ENCODE peak calls at places on chromosomes 2 and 18, in eight cellular contexts. One of them, this sample, is unnamed.

GRCh38 chr18:57154389-57154788 is 7.5 kb downstream of the BOD1L2 start:
- DNase-seq in naive thymus-derived CD8-positive, alpha-beta T cell: no peak
- DNase-seq in NCI-H524: no peak
- DNase-seq in SK-MEL-5: no peak
- DNase-seq in GM20000: no peak
- DNase-seq in NCI-H510A: no peak
- DNase-seq in NCI-H446 treated with DMSO at 0.1 percent for 48 hours: peak
- DNase-seq in HS-27A: no peak
- DNase-seq in this sample: no peak

GRCh38 chr18:79644006-79644665 is 35.5 kb upstream of the CTDP1 start:
- DNase-seq in HS-27A: no peak
- DNase-seq in NCI-H524: peak
- DNase-seq in SK-MEL-5: peak
- DNase-seq in naive thymus-derived CD8-positive, alpha-beta T cell: peak
- DNase-seq in NCI-H446 treated with DMSO at 0.1 percent for 48 hours: no peak
- DNase-seq in GM20000: peak
- DNase-seq in NCI-H510A: peak
- DNase-seq in this sample: peak

GRCh38 chr2:105391763-105392662 is 6.8 kb downstream of the FHL2 start:
- DNase-seq in naive thymus-derived CD8-positive, alpha-beta T cell: no peak
- DNase-seq in HS-27A: no peak
- DNase-seq in GM20000: no peak
- DNase-seq in NCI-H524: no peak
- DNase-seq in SK-MEL-5: no peak
- DNase-seq in NCI-H510A: no peak
- DNase-seq in NCI-H446 treated with DMSO at 0.1 percent for 48 hours: no peak
- DNase-seq in this sample: no peak

GRCh38 chr2:240348522-240348921 is 86.9 kb upstream of the GPC1 start:
- DNase-seq in GM20000: no peak
- DNase-seq in naive thymus-derived CD8-positive, alpha-beta T cell: no peak
- DNase-seq in SK-MEL-5: no peak
- DNase-seq in NCI-H524: no peak
- DNase-seq in NCI-H510A: no peak
- DNase-seq in HS-27A: no peak
- DNase-seq in NCI-H446 treated with DMSO at 0.1 percent for 48 hours: no peak
- DNase-seq in this sample: no peak

GRCh38 chr2:26430826-26431225 is 29.1 kb downstream of the DRC1 start:
- DNase-seq in naive thymus-derived CD8-positive, alpha-beta T cell: no peak
- DNase-seq in NCI-H446 treated with DMSO at 0.1 percent for 48 hours: no peak
- DNase-seq in NCI-H524: no peak
- DNase-seq in HS-27A: no peak
- DNase-seq in NCI-H510A: no peak
- DNase-seq in SK-MEL-5: no peak
- DNase-seq in GM20000: no peak
- DNase-seq in this sample: no peak

GRCh38 chr2:219018286-219018685 is 23.0 kb downstream of the CFAP65 start:
- DNase-seq in NCI-H510A: no peak
- DNase-seq in HS-27A: no peak
- DNase-seq in SK-MEL-5: no peak
- DNase-seq in NCI-H446 treated with DMSO at 0.1 percent for 48 hours: no peak
- DNase-seq in naive thymus-derived CD8-positive, alpha-beta T cell: no peak
- DNase-seq in NCI-H524: no peak
- DNase-seq in GM20000: no peak
- DNase-seq in this sample: no peak

GRCh38 chr2:235839226-235839625 is 329.0 kb downstream of the GBX2 start:
- DNase-seq in naive thymus-derived CD8-positive, alpha-beta T cell: no peak
- DNase-seq in NCI-H524: no peak
- DNase-seq in NCI-H446 treated with DMSO at 0.1 percent for 48 hours: no peak
- DNase-seq in SK-MEL-5: no peak
- DNase-seq in NCI-H510A: no peak
- DNase-seq in GM20000: no peak
- DNase-seq in HS-27A: no peak
- DNase-seq in this sample: no peak

GRCh38 chr2:241123816-241124536 is 21.9 kb upstream of the MTERF4 start:
- DNase-seq in HS-27A: no peak
- DNase-seq in NCI-H524: no peak
- DNase-seq in SK-MEL-5: no peak
- DNase-seq in naive thymus-derived CD8-positive, alpha-beta T cell: no peak
- DNase-seq in NCI-H446 treated with DMSO at 0.1 percent for 48 hours: no peak
- DNase-seq in NCI-H510A: no peak
- DNase-seq in GM20000: no peak
- DNase-seq in this sample: peak

GRCh38 chr2:23399674-23400261 is 14.8 kb downstream of the KLHL29 start:
- DNase-seq in NCI-H510A: no peak
- DNase-seq in NCI-H446 treated with DMSO at 0.1 percent for 48 hours: no peak
- DNase-seq in HS-27A: no peak
- DNase-seq in SK-MEL-5: peak
- DNase-seq in NCI-H524: peak
- DNase-seq in naive thymus-derived CD8-positive, alpha-beta T cell: no peak
- DNase-seq in GM20000: peak
- DNase-seq in this sample: no peak

GRCh38 chr2:88131201-88131998 is 3.5 kb upstream of the FABP1 start:
- DNase-seq in NCI-H510A: no peak
- DNase-seq in SK-MEL-5: no peak
- DNase-seq in naive thymus-derived CD8-positive, alpha-beta T cell: no peak
- DNase-seq in GM20000: no peak
- DNase-seq in HS-27A: no peak
- DNase-seq in NCI-H446 treated with DMSO at 0.1 percent for 48 hours: no peak
- DNase-seq in NCI-H524: no peak
- DNase-seq in this sample: no peak

GRCh38 chr2:130828461-130828860 is 8.3 kb upstream of the ARHGEF4 start:
- DNase-seq in NCI-H524: no peak
- DNase-seq in naive thymus-derived CD8-positive, alpha-beta T cell: no peak
- DNase-seq in SK-MEL-5: no peak
- DNase-seq in GM20000: no peak
- DNase-seq in NCI-H446 treated with DMSO at 0.1 percent for 48 hours: no peak
- DNase-seq in HS-27A: no peak
- DNase-seq in NCI-H510A: no peak
- DNase-seq in this sample: no peak

GRCh38 chr2:20247084-20247483 is 22.2 kb upstream of the SDC1 start:
- DNase-seq in HS-27A: no peak
- DNase-seq in naive thymus-derived CD8-positive, alpha-beta T cell: no peak
- DNase-seq in SK-MEL-5: no peak
- DNase-seq in GM20000: no peak
- DNase-seq in NCI-H524: no peak
- DNase-seq in NCI-H446 treated with DMSO at 0.1 percent for 48 hours: no peak
- DNase-seq in NCI-H510A: no peak
- DNase-seq in this sample: no peak

GRCh38 chr2:240432430-240432819 is 3.0 kb upstream of the GPC1 start:
- DNase-seq in HS-27A: no peak
- DNase-seq in SK-MEL-5: no peak
- DNase-seq in NCI-H510A: no peak
- DNase-seq in NCI-H524: no peak
- DNase-seq in naive thymus-derived CD8-positive, alpha-beta T cell: no peak
- DNase-seq in GM20000: no peak
- DNase-seq in NCI-H446 treated with DMSO at 0.1 percent for 48 hours: no peak
- DNase-seq in this sample: no peak

GRCh38 chr18:21741511-21742322 is 1.1 kb downstream of the MIB1 start:
- DNase-seq in GM20000: no peak
- DNase-seq in NCI-H510A: no peak
- DNase-seq in HS-27A: no peak
- DNase-seq in SK-MEL-5: peak
- DNase-seq in NCI-H524: peak
- DNase-seq in NCI-H446 treated with DMSO at 0.1 percent for 48 hours: no peak
- DNase-seq in naive thymus-derived CD8-positive, alpha-beta T cell: no peak
- DNase-seq in this sample: no peak

GRCh38 chr2:152099655-152100050 is 809 bp upstream of the CACNB4 start:
- DNase-seq in GM20000: no peak
- DNase-seq in NCI-H510A: no peak
- DNase-seq in NCI-H446 treated with DMSO at 0.1 percent for 48 hours: no peak
- DNase-seq in HS-27A: no peak
- DNase-seq in NCI-H524: no peak
- DNase-seq in naive thymus-derived CD8-positive, alpha-beta T cell: no peak
- DNase-seq in SK-MEL-5: no peak
- DNase-seq in this sample: no peak

This sample was measured in T-helper 22 cell.